ENCODE peak calls at places on chromosomes 13 and 19, in four cellular contexts. One of them, this sample, is unnamed.

GRCh38 chr13:46721054-46721453 is 75.9 kb downstream of the ESD start:
- DNase-seq in amniotic stem cell: peak
- DNase-seq in activated CD4-positive, alpha-beta T cell treated with anti-CD3 and anti-CD28 coated beads, Interleukin-2, amount 50 U/mL, for 24 hours: no peak
- DNase-seq in thoracic aorta: no peak
- DNase-seq in this sample: no peak

GRCh38 chr19:55220525-55220924 is 8.0 kb downstream of the TMEM86B start:
- DNase-seq in amniotic stem cell: no peak
- DNase-seq in activated CD4-positive, alpha-beta T cell treated with anti-CD3 and anti-CD28 coated beads, Interleukin-2, amount 50 U/mL, for 24 hours: no peak
- DNase-seq in thoracic aorta: no peak
- DNase-seq in this sample: no peak

GRCh38 chr13:37134411-37135041 is 29.1 kb upstream of the CSNK1A1L start:
- DNase-seq in amniotic stem cell: no peak
- DNase-seq in activated CD4-positive, alpha-beta T cell treated with anti-CD3 and anti-CD28 coated beads, Interleukin-2, amount 50 U/mL, for 24 hours: no peak
- DNase-seq in thoracic aorta: no peak
- DNase-seq in this sample: peak

GRCh38 chr13:90105881-90106496 is 1241.5 kb upstream of the MIR17HG start:
- DNase-seq in amniotic stem cell: no peak
- DNase-seq in activated CD4-positive, alpha-beta T cell treated with anti-CD3 and anti-CD28 coated beads, Interleukin-2, amount 50 U/mL, for 24 hours: no peak
- DNase-seq in thoracic aorta: no peak
- DNase-seq in this sample: peak

GRCh38 chr13:40777166-40777956 is 6.4 kb upstream of the MRPS31 start:
- DNase-seq in amniotic stem cell: peak
- DNase-seq in activated CD4-positive, alpha-beta T cell treated with anti-CD3 and anti-CD28 coated beads, Interleukin-2, amount 50 U/mL, for 24 hours: no peak
- DNase-seq in thoracic aorta: no peak
- DNase-seq in this sample: peak

GRCh38 chr19:711224-711623 is 2.5 kb downstream of the PALM start:
- DNase-seq in amniotic stem cell: no peak
- DNase-seq in activated CD4-positive, alpha-beta T cell treated with anti-CD3 and anti-CD28 coated beads, Interleukin-2, amount 50 U/mL, for 24 hours: no peak
- DNase-seq in thoracic aorta: no peak
- DNase-seq in this sample: no peak

GRCh38 chr13:79226938-79227337 is 179.1 kb downstream of the RBM26 start:
- DNase-seq in amniotic stem cell: no peak
- DNase-seq in activated CD4-positive, alpha-beta T cell treated with anti-CD3 and anti-CD28 coated beads, Interleukin-2, amount 50 U/mL, for 24 hours: no peak
- DNase-seq in thoracic aorta: no peak
- DNase-seq in this sample: no peak

GRCh38 chr13:72886272-72887062 is 104.5 kb downstream of the PIBF1 start:
- DNase-seq in amniotic stem cell: no peak
- DNase-seq in activated CD4-positive, alpha-beta T cell treated with anti-CD3 and anti-CD28 coated beads, Interleukin-2, amount 50 U/mL, for 24 hours: no peak
- DNase-seq in thoracic aorta: no peak
- DNase-seq in this sample: no peak

GRCh38 chr19:19510432-19510831 is 4.9 kb downstream of the TSSK6 start:
- DNase-seq in amniotic stem cell: no peak
- DNase-seq in activated CD4-positive, alpha-beta T cell treated with anti-CD3 and anti-CD28 coated beads, Interleukin-2, amount 50 U/mL, for 24 hours: no peak
- DNase-seq in thoracic aorta: no peak
- DNase-seq in this sample: no peak

GRCh38 chr13:102333320-102334181 is 68.3 kb downstream of the FGF14 start:
- DNase-seq in amniotic stem cell: no peak
- DNase-seq in activated CD4-positive, alpha-beta T cell treated with anti-CD3 and anti-CD28 coated beads, Interleukin-2, amount 50 U/mL, for 24 hours: no peak
- DNase-seq in thoracic aorta: no peak
- DNase-seq in this sample: no peak

GRCh38 chr19:28905996-28906395 is 307.0 kb downstream of the UQCRFS1 start:
- DNase-seq in amniotic stem cell: peak
- DNase-seq in activated CD4-positive, alpha-beta T cell treated with anti-CD3 and anti-CD28 coated beads, Interleukin-2, amount 50 U/mL, for 24 hours: no peak
- DNase-seq in thoracic aorta: no peak
- DNase-seq in this sample: no peak

GRCh38 chr13:61777281-61777680 is 361.6 kb upstream of the PCDH20 start:
- DNase-seq in amniotic stem cell: no peak
- DNase-seq in activated CD4-positive, alpha-beta T cell treated with anti-CD3 and anti-CD28 coated beads, Interleukin-2, amount 50 U/mL, for 24 hours: no peak
- DNase-seq in thoracic aorta: no peak
- DNase-seq in this sample: no peak

GRCh38 chr13:91986771-91987515 is 588.5 kb downstream of the GPC5 start:
- DNase-seq in amniotic stem cell: no peak
- DNase-seq in activated CD4-positive, alpha-beta T cell treated with anti-CD3 and anti-CD28 coated beads, Interleukin-2, amount 50 U/mL, for 24 hours: no peak
- DNase-seq in thoracic aorta: no peak
- DNase-seq in this sample: no peak

This sample was measured in HTR-8/SVneo.